ENCODE peak calls at places on chromosome 6, in five cellular contexts. R, E, Y, A and F are unnamed samples.

GRCh38 chr6:115629415-115629814 is 431.3 kb downstream of the FRK start:
- DNase-seq in R (no peak), E (no peak), Y (no peak), A (no peak), F (no peak)

GRCh38 chr6:10901751-10902150 is 14.9 kb downstream of the SYCP2L start:
- DNase-seq in R (no peak), E (no peak), Y (no peak), A (peak), F (no peak)

GRCh38 chr6:156582509-156582992 is 194.6 kb upstream of the ARID1B start:
- DNase-seq in R (no peak), E (no peak), Y (no peak), A (peak), F (no peak)

GRCh38 chr6:9516207-9516606 is 898.7 kb downstream of the TFAP2A start:
- DNase-seq in R (no peak), E (no peak), Y (peak), A (no peak), F (peak)

GRCh38 chr6:26457407-26457795 is 354 bp upstream of the BTN2A1 start:
- DNase-seq in R (no peak), E (no peak), Y (no peak), A (no peak), F (no peak)

GRCh38 chr6:112305795-112306194 is 41.3 kb upstream of the RFPL4B start:
- DNase-seq in R (no peak), E (no peak), Y (no peak), A (no peak), F (no peak)

GRCh38 chr6:139355777-139356445 is 18.5 kb downstream of the CITED2 start:
- DNase-seq in R (no peak), E (no peak), Y (no peak), A (no peak), F (no peak)

GRCh38 chr6:142943746-142944125 is 1.2 kb downstream of the HIVEP2 start:
- DNase-seq in R (no peak), E (peak), Y (no peak), A (peak), F (no peak)

GRCh38 chr6:140319209-140319608 is 944.8 kb upstream of the CITED2 start:
- DNase-seq in R (no peak), E (no peak), Y (peak), A (peak), F (no peak)

GRCh38 chr6:11064836-11065235 is 20.7 kb upstream of the ELOVL2 start:
- DNase-seq in R (no peak), E (no peak), Y (no peak), A (no peak), F (no peak)

GRCh38 chr6:139655783-139656705 is 281.6 kb upstream of the CITED2 start:
- DNase-seq in R (no peak), E (no peak), Y (no peak), A (no peak), F (no peak)

GRCh38 chr6:135993321-135993720 is 141.8 kb downstream of the PDE7B start:
- DNase-seq in R (no peak), E (no peak), Y (peak), A (no peak), F (no peak)

GRCh38 chr6:45650527-45651135 is 272.9 kb upstream of the SUPT3H start:
- DNase-seq in R (no peak), E (no peak), Y (peak), A (no peak), F (peak)

GRCh38 chr6:6439778-6440177 is 119.3 kb upstream of the F13A1 start:
- DNase-seq in R (no peak), E (no peak), Y (no peak), A (peak), F (no peak)

GRCh38 chr6:157323114-157323923 is at the start of gene TMEM242:
- DNase-seq in R (peak), E (peak), Y (peak), A (peak), F (peak)

GRCh38 chr6:42007753-42008528 is 42.4 kb upstream of the TAF8 start:
- DNase-seq in R (no peak), E (no peak), Y (no peak), A (no peak), F (no peak)

GRCh38 chr6:162963861-162964260 is 236.1 kb downstream of the PACRG start:
- DNase-seq in R (no peak), E (no peak), Y (no peak), A (no peak), F (no peak)

GRCh38 chr6:145789443-145789842 is 25.2 kb downstream of the FBXO30 start:
- DNase-seq in R (no peak), E (no peak), Y (no peak), A (no peak), F (no peak)

GRCh38 chr6:84867521-84867920 is 103.1 kb upstream of the TBX18 start:
- DNase-seq in R (no peak), E (no peak), Y (no peak), A (no peak), F (peak)

GRCh38 chr6:129890164-129890563 is 29.0 kb upstream of the TMEM244 start:
- DNase-seq in R (no peak), E (no peak), Y (no peak), A (peak), F (peak)

DNA sequence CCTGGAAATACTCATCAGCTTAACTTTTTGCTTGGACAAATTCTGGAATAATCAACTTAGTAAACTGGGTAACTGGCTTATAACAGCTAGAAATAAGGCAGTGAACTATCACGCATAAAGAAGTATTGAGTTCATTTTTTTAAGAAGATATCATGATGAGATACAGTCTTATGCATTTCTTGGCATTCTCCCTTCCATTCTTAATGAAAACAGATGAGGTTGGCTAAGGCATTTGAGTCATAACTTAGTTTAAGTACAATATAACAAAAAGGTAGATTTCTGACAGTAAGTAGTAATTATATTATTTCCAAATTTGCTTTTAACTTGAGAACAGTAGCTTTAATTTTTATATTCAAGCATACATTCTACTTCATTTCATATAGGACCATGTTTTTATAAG is 56.1 kb downstream of the SAMD5 start:
- DNase-seq in R (no peak), E (no peak), Y (no peak), A (no peak), F (no peak)
- TF ChIP-seq CTCF in R (no peak), E (no peak), Y (no peak), A (no peak), F (no peak)

DNA sequence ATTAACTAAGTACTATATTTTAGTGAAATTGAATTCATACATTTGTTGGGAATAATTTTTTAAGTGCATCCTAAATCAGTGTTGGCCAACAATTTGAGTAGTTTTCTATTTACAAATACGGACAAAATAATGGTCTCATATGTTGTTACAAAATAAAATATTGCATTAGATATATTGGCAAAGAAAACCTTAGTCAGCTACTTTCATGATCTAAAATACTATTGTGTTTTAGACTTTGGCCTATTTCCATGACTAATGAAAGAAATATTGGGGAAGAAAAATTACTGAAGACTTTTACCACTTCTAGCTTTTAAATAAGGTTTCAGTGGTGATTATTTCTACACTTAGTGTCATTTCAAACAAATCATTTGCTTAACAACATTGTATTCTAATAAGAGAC is 498.0 kb downstream of the KHDRBS2 start:
- DNase-seq in R (no peak), E (no peak), Y (no peak), A (no peak), F (no peak)
- TF ChIP-seq CTCF in R (no peak), E (no peak), Y (no peak), A (no peak), F (no peak)

DNA sequence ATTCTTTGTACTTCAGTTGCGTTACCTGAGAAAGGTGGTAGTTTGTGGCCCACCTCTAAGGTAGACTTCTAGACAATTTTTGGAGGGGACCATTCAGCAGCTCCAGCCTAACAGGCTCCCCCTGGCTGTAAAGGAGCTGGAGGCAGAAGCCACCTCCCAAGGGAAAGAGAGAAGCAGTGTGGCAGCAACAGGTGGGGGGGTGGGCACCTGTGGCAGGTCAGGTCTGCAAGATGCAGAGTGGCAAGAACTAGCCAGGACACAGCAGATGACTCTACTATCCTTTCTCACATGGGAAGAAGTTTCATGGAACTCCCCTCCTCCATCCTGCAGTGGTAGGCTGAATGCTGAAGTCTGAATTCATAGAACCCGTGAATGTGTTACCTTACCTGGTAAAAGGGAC is 148.3 kb upstream of the DTNBP1 start:
- DNase-seq in R (no peak), E (no peak), Y (no peak), A (no peak), F (no peak)
- TF ChIP-seq CTCF in R (no peak), E (no peak), Y (peak), A (no peak), F (no peak)

GRCh38 chr6:160456214-160456546 is 108.0 kb downstream of the SLC22A3 start:
- DNase-seq in R (no peak), E (no peak), Y (no peak), A (no peak), F (no peak)
- TF ChIP-seq CTCF in R (no peak), E (peak), Y (no peak), A (no peak), F (no peak)

GRCh38 chr6:90286884-90287488 is 9.7 kb downstream of the BACH2 start:
- DNase-seq in R (no peak), E (no peak), Y (no peak), A (peak), F (no peak)
- TF ChIP-seq CTCF in R (peak), E (peak), Y (peak), A (peak), F (peak)

DNA sequence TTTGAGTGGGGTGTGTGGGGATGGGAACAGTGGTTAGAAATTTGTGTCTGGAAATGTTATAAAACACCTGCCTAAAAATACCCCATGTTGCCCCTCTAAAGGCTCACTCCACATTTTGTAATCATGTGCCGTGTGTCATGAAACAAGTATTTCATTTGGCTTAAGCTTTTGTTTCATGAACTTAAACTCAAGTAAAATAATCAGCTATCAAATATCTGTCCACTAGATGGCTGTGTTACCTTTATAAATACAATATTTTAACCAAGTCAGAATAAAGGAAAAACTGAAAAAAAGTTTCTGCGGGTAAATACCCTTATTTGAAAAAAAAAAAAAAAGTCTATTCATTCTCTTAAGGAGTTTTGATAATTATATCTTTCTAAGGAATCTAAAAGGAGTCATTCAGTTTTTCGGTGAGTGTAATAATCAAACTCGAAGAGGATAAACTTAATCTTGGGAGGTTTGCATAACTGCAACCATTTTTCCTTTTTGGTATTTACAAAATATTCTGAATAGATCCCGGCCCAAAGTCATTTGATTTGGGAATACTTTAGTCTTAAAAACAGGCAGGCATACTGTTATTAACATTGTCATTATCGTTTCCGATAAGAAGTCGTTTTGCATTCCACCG is 29.9 kb upstream of the MTRF1L start:
- DNase-seq in R (no peak), E (no peak), Y (peak), A (peak), F (peak)
- TF ChIP-seq CTCF in R (peak), E (no peak), Y (peak), A (no peak), F (peak)

GRCh38 chr6:155492061-155492735 is 36.6 kb upstream of the NOX3 start:
- DNase-seq in R (no peak), E (no peak), Y (no peak), A (no peak), F (no peak)

GRCh38 chr6:155493026-155493693 is 37.5 kb upstream of the NOX3 start:
- DNase-seq in R (no peak), E (no peak), Y (no peak), A (no peak), F (no peak)

GRCh38 chr6:155497273-155497672 is 41.6 kb upstream of the NOX3 start:
- DNase-seq in R (no peak), E (no peak), Y (no peak), A (peak), F (no peak)

GRCh38 chr6:155493694-155494143 is 38.1 kb upstream of the NOX3 start:
- DNase-seq in R (peak), E (no peak), Y (peak), A (peak), F (peak)

GRCh38 chr6:155495011-155495768 is 39.6 kb upstream of the NOX3 start:
- DNase-seq in R (no peak), E (no peak), Y (no peak), A (no peak), F (peak)
- TF ChIP-seq CTCF in R (peak), E (no peak), Y (peak), A (no peak), F (peak)

GRCh38 chr6:16276991-16277981 is 38.9 kb downstream of the GMPR start:
- DNase-seq in R (no peak), E (no peak), Y (peak), A (peak), F (peak)
- TF ChIP-seq CTCF in R (peak), E (no peak), Y (peak), A (peak), F (peak)